ENCODE peak calls at places on chromosomes 7 and 10, in six cellular contexts. One of them, this sample, is unnamed.

GRCh38 chr10:75647675-75648074 is 216.3 kb downstream of the LRMDA start:
- DNase-seq in H9: no peak
- DNase-seq in GM23338: no peak
- DNase-seq in mesothelial cell of epicardium: no peak
- DNase-seq in progenitor cell of endocrine pancreas: no peak
- DNase-seq in GM13977: no peak
- DNase-seq in this sample: no peak

GRCh38 chr7:22251906-22252495 is 105.0 kb downstream of the RAPGEF5 start:
- DNase-seq in H9: no peak
- DNase-seq in GM23338: no peak
- DNase-seq in mesothelial cell of epicardium: no peak
- DNase-seq in progenitor cell of endocrine pancreas: no peak
- DNase-seq in GM13977: no peak
- DNase-seq in this sample: no peak

GRCh38 chr10:102280397-102281015 is 35.2 kb downstream of the GBF1 start:
- DNase-seq in H9: no peak
- DNase-seq in GM23338: no peak
- DNase-seq in mesothelial cell of epicardium: no peak
- DNase-seq in progenitor cell of endocrine pancreas: no peak
- DNase-seq in GM13977: no peak
- DNase-seq in this sample: no peak

GRCh38 chr7:108592633-108593277 is 23.1 kb downstream of the DNAJB9 start:
- DNase-seq in H9: no peak
- DNase-seq in GM23338: no peak
- DNase-seq in mesothelial cell of epicardium: no peak
- DNase-seq in progenitor cell of endocrine pancreas: no peak
- DNase-seq in GM13977: no peak
- DNase-seq in this sample: peak

GRCh38 chr10:62456611-62457101 is 82.5 kb downstream of the ZNF365 start:
- DNase-seq in H9: no peak
- DNase-seq in GM23338: no peak
- DNase-seq in mesothelial cell of epicardium: no peak
- DNase-seq in progenitor cell of endocrine pancreas: no peak
- DNase-seq in GM13977: peak
- DNase-seq in this sample: peak

GRCh38 chr7:31051598-31052503 is at the start of gene ADCYAP1R1:
- DNase-seq in H9: peak
- DNase-seq in GM23338: peak
- DNase-seq in mesothelial cell of epicardium: peak
- DNase-seq in progenitor cell of endocrine pancreas: peak
- DNase-seq in GM13977: peak
- DNase-seq in this sample: no peak

GRCh38 chr7:141460781-141461715 is 90.2 kb upstream of the AGK start:
- DNase-seq in H9: no peak
- DNase-seq in GM23338: no peak
- DNase-seq in mesothelial cell of epicardium: no peak
- DNase-seq in progenitor cell of endocrine pancreas: no peak
- DNase-seq in GM13977: no peak
- DNase-seq in this sample: no peak

GRCh38 chr7:1230411-1231213 is 2.1 kb upstream of the UNCX start:
- DNase-seq in H9: peak
- DNase-seq in GM23338: peak
- DNase-seq in mesothelial cell of epicardium: no peak
- DNase-seq in progenitor cell of endocrine pancreas: no peak
- DNase-seq in GM13977: no peak
- DNase-seq in this sample: no peak

GRCh38 chr7:101690061-101690460 is 61.0 kb upstream of the MYL10 start:
- DNase-seq in H9: no peak
- DNase-seq in GM23338: no peak
- DNase-seq in mesothelial cell of epicardium: no peak
- DNase-seq in progenitor cell of endocrine pancreas: no peak
- DNase-seq in GM13977: no peak
- DNase-seq in this sample: peak

GRCh38 chr10:16724509-16724908 is 92.7 kb downstream of the RSU1 start:
- DNase-seq in H9: no peak
- DNase-seq in GM23338: no peak
- DNase-seq in mesothelial cell of epicardium: no peak
- DNase-seq in progenitor cell of endocrine pancreas: no peak
- DNase-seq in GM13977: no peak
- DNase-seq in this sample: peak

GRCh38 chr10:11609492-11610093 is 1.9 kb downstream of the USP6NL start:
- DNase-seq in H9: no peak
- DNase-seq in GM23338: no peak
- DNase-seq in mesothelial cell of epicardium: no peak
- DNase-seq in progenitor cell of endocrine pancreas: no peak
- DNase-seq in GM13977: no peak
- DNase-seq in this sample: no peak

DNA sequence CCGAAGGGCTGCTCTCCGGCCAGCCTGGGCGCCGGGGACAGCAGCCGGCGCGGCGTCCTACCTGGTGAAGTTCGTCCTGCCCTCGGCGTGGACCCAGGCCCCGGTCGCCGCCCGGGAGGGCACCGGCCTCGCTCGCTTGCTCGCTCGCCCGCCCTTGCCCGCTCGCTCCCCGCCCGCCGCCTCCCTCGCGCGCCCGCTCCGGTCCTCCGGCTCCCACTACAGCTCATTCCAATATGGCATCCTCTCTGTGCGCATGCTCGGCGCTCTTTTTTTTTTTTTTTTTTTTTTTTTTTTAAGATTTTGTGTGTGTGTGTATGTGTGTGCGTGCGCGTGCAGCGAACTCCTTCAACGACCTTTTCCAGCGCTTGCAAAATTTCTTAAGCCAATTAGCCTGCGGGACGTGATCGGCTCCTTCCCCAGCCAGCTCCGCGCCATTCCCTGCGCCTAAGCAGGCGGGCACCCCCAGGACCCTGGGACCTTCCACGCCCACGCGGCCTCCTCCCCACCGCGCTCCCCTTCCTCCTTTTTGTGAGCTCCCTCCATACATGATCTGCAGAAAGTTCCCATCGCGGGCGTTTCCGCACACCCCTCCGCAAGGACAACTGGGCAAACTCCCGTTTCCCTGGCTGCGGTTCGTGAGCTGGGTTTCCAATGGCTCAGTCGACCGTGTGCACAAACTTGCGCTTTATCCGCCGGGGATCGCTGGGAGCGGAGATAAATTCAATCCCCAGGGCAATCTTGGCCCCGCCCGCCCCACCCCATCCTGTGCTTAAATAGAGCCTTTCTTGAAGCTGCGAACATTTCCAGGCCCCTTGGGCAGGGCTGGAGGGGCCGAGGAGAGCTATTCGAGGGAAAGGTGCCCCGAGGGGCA is at the start of gene SFMBT2:
- DNase-seq in H9: peak
- DNase-seq in GM23338: peak
- DNase-seq in mesothelial cell of epicardium: peak
- DNase-seq in progenitor cell of endocrine pancreas: peak
- DNase-seq in GM13977: peak
- DNase-seq in this sample: peak
- TF ChIP-seq CTCF in H9: peak
- TF ChIP-seq CTCF in GM23338: no peak
- TF ChIP-seq CTCF in mesothelial cell of epicardium: no peak
- TF ChIP-seq CTCF in progenitor cell of endocrine pancreas: no peak
- TF ChIP-seq CTCF in GM13977: no peak
- TF ChIP-seq CTCF in this sample: no peak

DNA sequence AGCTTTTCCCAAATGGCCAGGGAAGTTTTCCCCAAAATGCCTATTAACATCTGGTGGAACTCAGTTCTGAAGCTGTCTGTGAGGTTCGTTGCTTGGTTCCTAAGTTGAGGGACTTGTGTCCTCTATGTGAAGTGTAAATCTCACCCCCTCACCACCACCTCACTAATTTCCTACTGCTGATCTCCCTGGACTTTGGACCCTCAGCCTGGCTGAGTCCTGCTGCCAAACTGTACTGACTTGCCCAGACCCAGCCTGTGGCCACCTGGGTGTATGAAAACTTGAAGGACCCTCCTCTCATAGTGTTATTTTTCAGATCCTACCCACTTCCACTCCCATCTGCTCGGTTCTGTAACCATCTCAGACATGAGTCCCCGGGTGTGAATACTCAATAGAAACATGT is 94.9 kb downstream of the MET start:
- DNase-seq in H9: no peak
- DNase-seq in GM23338: no peak
- DNase-seq in mesothelial cell of epicardium: no peak
- DNase-seq in progenitor cell of endocrine pancreas: no peak
- DNase-seq in GM13977: no peak
- DNase-seq in this sample: no peak
- TF ChIP-seq CTCF in H9: no peak
- TF ChIP-seq CTCF in GM23338: no peak
- TF ChIP-seq CTCF in mesothelial cell of epicardium: no peak
- TF ChIP-seq CTCF in progenitor cell of endocrine pancreas: no peak
- TF ChIP-seq CTCF in GM13977: no peak
- TF ChIP-seq CTCF in this sample: no peak

DNA sequence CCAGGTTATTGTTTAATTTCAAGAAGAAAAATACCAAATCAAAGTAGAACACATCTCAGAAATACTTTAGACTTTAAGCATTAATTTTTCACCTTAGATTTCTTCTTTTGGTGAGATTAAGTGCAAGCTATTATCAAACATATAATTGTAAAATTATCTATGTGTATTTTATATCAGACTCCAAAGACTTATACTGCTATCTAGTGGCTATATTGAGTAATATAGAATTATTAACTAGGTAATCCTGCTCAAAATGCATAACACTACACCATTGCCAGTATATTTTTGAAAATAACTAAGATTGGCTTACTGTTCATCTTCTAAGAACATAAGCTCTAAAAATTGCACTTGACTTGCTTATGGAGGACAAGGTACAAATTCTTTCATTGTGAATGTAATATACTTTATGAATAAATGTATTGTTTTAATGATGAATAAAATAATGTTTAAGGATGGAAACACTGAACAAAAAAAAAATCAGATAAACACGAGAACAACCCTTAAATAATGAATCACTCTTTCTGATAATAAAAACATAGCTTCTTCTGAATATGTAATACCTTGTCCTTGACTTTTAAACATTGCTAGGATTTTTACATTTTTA is 86.7 kb upstream of the GNAI1 start:
- DNase-seq in H9: no peak
- DNase-seq in GM23338: no peak
- DNase-seq in mesothelial cell of epicardium: no peak
- DNase-seq in progenitor cell of endocrine pancreas: no peak
- DNase-seq in GM13977: no peak
- DNase-seq in this sample: peak
- TF ChIP-seq CTCF in H9: peak
- TF ChIP-seq CTCF in GM23338: peak
- TF ChIP-seq CTCF in mesothelial cell of epicardium: peak
- TF ChIP-seq CTCF in progenitor cell of endocrine pancreas: peak
- TF ChIP-seq CTCF in GM13977: no peak
- TF ChIP-seq CTCF in this sample: peak

GRCh38 chr7:11345621-11346020 is 371.9 kb downstream of the PHF14 start:
- DNase-seq in H9: no peak
- DNase-seq in GM23338: no peak
- DNase-seq in mesothelial cell of epicardium: no peak
- DNase-seq in progenitor cell of endocrine pancreas: no peak
- DNase-seq in GM13977: no peak
- DNase-seq in this sample: no peak

GRCh38 chr7:11343136-11343535 is 369.5 kb downstream of the PHF14 start:
- DNase-seq in H9: no peak
- DNase-seq in GM23338: peak
- DNase-seq in mesothelial cell of epicardium: no peak
- DNase-seq in progenitor cell of endocrine pancreas: no peak
- DNase-seq in GM13977: no peak
- DNase-seq in this sample: no peak

GRCh38 chr7:11343818-11344413 is 370.2 kb downstream of the PHF14 start:
- DNase-seq in H9: no peak
- DNase-seq in GM23338: peak
- DNase-seq in mesothelial cell of epicardium: no peak
- DNase-seq in progenitor cell of endocrine pancreas: no peak
- DNase-seq in GM13977: peak
- DNase-seq in this sample: peak

GRCh38 chr7:11346312-11346711 is 372.6 kb downstream of the PHF14 start:
- DNase-seq in H9: no peak
- DNase-seq in GM23338: no peak
- DNase-seq in mesothelial cell of epicardium: no peak
- DNase-seq in progenitor cell of endocrine pancreas: no peak
- DNase-seq in GM13977: no peak
- DNase-seq in this sample: no peak

GRCh38 chr7:11341285-11341944 is 367.7 kb downstream of the PHF14 start:
- DNase-seq in H9: no peak
- DNase-seq in GM23338: peak
- DNase-seq in mesothelial cell of epicardium: no peak
- DNase-seq in progenitor cell of endocrine pancreas: no peak
- DNase-seq in GM13977: no peak
- DNase-seq in this sample: peak
- TF ChIP-seq CTCF in H9: peak
- TF ChIP-seq CTCF in GM23338: peak
- TF ChIP-seq CTCF in mesothelial cell of epicardium: no peak
- TF ChIP-seq CTCF in progenitor cell of endocrine pancreas: peak
- TF ChIP-seq CTCF in GM13977: peak
- TF ChIP-seq CTCF in this sample: peak

GRCh38 chr7:74622228-74622749 is 35.2 kb upstream of the GTF2I start:
- DNase-seq in H9: no peak
- DNase-seq in GM23338: no peak
- DNase-seq in mesothelial cell of epicardium: no peak
- DNase-seq in progenitor cell of endocrine pancreas: no peak
- DNase-seq in GM13977: no peak
- DNase-seq in this sample: no peak

GRCh38 chr7:74623135-74623534 is 34.4 kb upstream of the GTF2I start:
- DNase-seq in H9: no peak
- DNase-seq in GM23338: peak
- DNase-seq in mesothelial cell of epicardium: no peak
- DNase-seq in progenitor cell of endocrine pancreas: no peak
- DNase-seq in GM13977: no peak
- DNase-seq in this sample: no peak

GRCh38 chr7:74627699-74628411 is 29.7 kb upstream of the GTF2I start:
- DNase-seq in H9: peak
- DNase-seq in GM23338: peak
- DNase-seq in mesothelial cell of epicardium: no peak
- DNase-seq in progenitor cell of endocrine pancreas: no peak
- DNase-seq in GM13977: no peak
- DNase-seq in this sample: peak

GRCh38 chr7:74625446-74625845 is 32.1 kb upstream of the GTF2I start:
- DNase-seq in H9: no peak
- DNase-seq in GM23338: no peak
- DNase-seq in mesothelial cell of epicardium: no peak
- DNase-seq in progenitor cell of endocrine pancreas: no peak
- DNase-seq in GM13977: no peak
- DNase-seq in this sample: peak
- TF ChIP-seq CTCF in H9: no peak
- TF ChIP-seq CTCF in GM23338: no peak
- TF ChIP-seq CTCF in mesothelial cell of epicardium: no peak
- TF ChIP-seq CTCF in progenitor cell of endocrine pancreas: no peak
- TF ChIP-seq CTCF in GM13977: no peak
- TF ChIP-seq CTCF in this sample: peak

GRCh38 chr10:100637785-100638184 is 102.0 kb downstream of the HIF1AN start:
- DNase-seq in H9: peak
- DNase-seq in GM23338: peak
- DNase-seq in mesothelial cell of epicardium: no peak
- DNase-seq in progenitor cell of endocrine pancreas: peak
- DNase-seq in GM13977: no peak
- DNase-seq in this sample: no peak
- TF ChIP-seq CTCF in H9: peak
- TF ChIP-seq CTCF in GM23338: peak
- TF ChIP-seq CTCF in mesothelial cell of epicardium: peak
- TF ChIP-seq CTCF in progenitor cell of endocrine pancreas: peak
- TF ChIP-seq CTCF in GM13977: peak
- TF ChIP-seq CTCF in this sample: peak